ENCODE peak calls at places on chromosomes 5 and 9, in ten cellular contexts. P is endothelial cell of umbilical vein, K is uterus, B is breast epithelium, F is tibial nerve, R is stomach, M is HepG2, X is ovary, Q is H1, O is upper lobe of left lung. T is an unnamed sample.

GRCh38 chr5:171633776-171634470 is 151.7 kb upstream of the SMIM23 start:
- DNase-seq in P (no peak), K (no peak), B (no peak), F (no peak), R (no peak), M (no peak), X (no peak), Q (no peak), O (peak), T (peak)

GRCh38 chr5:76422175-76422574 is 19.1 kb downstream of the IQGAP2 start:
- DNase-seq in P (no peak), K (no peak), B (no peak), F (no peak), R (no peak), M (no peak), X (no peak), Q (no peak), O (no peak), T (no peak)

GRCh38 chr5:757931-758697 is 26.4 kb downstream of the ZDHHC11B start:
- DNase-seq in P (no peak), K (peak), B (peak), F (no peak), R (peak), M (peak), X (no peak), Q (peak), O (peak), T (peak)

GRCh38 chr5:172953776-172954189 is 5.4 kb upstream of the RPL26L1 start:
- DNase-seq in P (no peak), K (no peak), B (no peak), F (no peak), R (no peak), M (no peak), X (no peak), Q (no peak), O (no peak), T (no peak)

GRCh38 chr5:56116599-56117131 is 116.5 kb downstream of the ANKRD55 start:
- DNase-seq in P (peak), K (no peak), B (no peak), F (no peak), R (no peak), M (peak), X (no peak), Q (no peak), O (no peak), T (no peak)

GRCh38 chr5:180817847-180818246 is 15.2 kb upstream of the MGAT1 start:
- DNase-seq in P (no peak), K (no peak), B (no peak), F (no peak), R (no peak), M (no peak), X (no peak), Q (no peak), O (no peak), T (peak)

GRCh38 chr9:99858087-99858486 is 36.4 kb downstream of the NR4A3 start:
- DNase-seq in P (no peak), K (no peak), B (no peak), F (no peak), R (no peak), M (no peak), X (no peak), Q (no peak), O (no peak), T (no peak)

GRCh38 chr5:66963559-66963971 is 233.0 kb downstream of the CD180 start:
- DNase-seq in P (no peak), K (no peak), B (no peak), F (no peak), R (no peak), M (no peak), X (no peak), Q (no peak), O (peak), T (no peak)

GRCh38 chr5:31717586-31717985 is 78.7 kb downstream of the PDZD2 start:
- DNase-seq in P (no peak), K (no peak), B (no peak), F (no peak), R (no peak), M (no peak), X (no peak), Q (no peak), O (no peak), T (no peak)

GRCh38 chr5:140240987-140241706 is 61.8 kb downstream of the PFDN1 start:
- DNase-seq in P (peak), K (peak), B (peak), F (peak), R (peak), M (peak), X (peak), Q (peak), O (peak), T (peak)

GRCh38 chr5:93092349-93093105 is 488.5 kb downstream of the NR2F1-AS1 start:
- DNase-seq in P (peak), K (no peak), B (no peak), F (no peak), R (no peak), M (no peak), X (no peak), Q (no peak), O (no peak), T (no peak)

GRCh38 chr9:133627341-133627740 is 8.8 kb upstream of the DBH start:
- DNase-seq in P (no peak), K (no peak), B (no peak), F (no peak), R (no peak), M (no peak), X (no peak), Q (no peak), O (no peak), T (no peak)

GRCh38 chr9:117825609-117826347 is 121.6 kb downstream of the TLR4 start:
- DNase-seq in P (no peak), K (no peak), B (no peak), F (no peak), R (no peak), M (no peak), X (no peak), Q (no peak), O (peak), T (no peak)

GRCh38 chr9:114499528-114499927 is 5.7 kb downstream of the WHRN start:
- DNase-seq in P (no peak), K (no peak), B (no peak), F (no peak), R (no peak), M (no peak), X (no peak), Q (no peak), O (no peak), T (no peak)

GRCh38 chr5:3896098-3896497 is 300.5 kb downstream of the IRX1 start:
- DNase-seq in P (no peak), K (no peak), B (no peak), F (no peak), R (no peak), M (no peak), X (no peak), Q (no peak), O (no peak), T (no peak)

GRCh38 chr9:113274474-113275146 is 762 bp downstream of the CDC26 start:
- DNase-seq in P (peak), K (no peak), B (no peak), F (peak), R (no peak), M (peak), X (no peak), Q (no peak), O (no peak), T (no peak)

GRCh38 chr5:102600964-102601363 is 102.2 kb upstream of the SLCO6A1 start:
- DNase-seq in P (no peak), K (no peak), B (no peak), F (no peak), R (no peak), M (no peak), X (no peak), Q (no peak), O (no peak), T (no peak)

GRCh38 chr5:62152394-62153123 is 153.4 kb upstream of the KIF2A start:
- DNase-seq in P (no peak), K (no peak), B (no peak), F (no peak), R (no peak), M (no peak), X (no peak), Q (no peak), O (no peak), T (no peak)

GRCh38 chr5:17991775-17992174 is 357.5 kb downstream of the TAF11L14 start:
- DNase-seq in P (no peak), K (no peak), B (no peak), F (no peak), R (no peak), M (no peak), X (no peak), Q (no peak), O (no peak), T (no peak)

GRCh38 chr5:131998431-131999040 is 12.9 kb downstream of the ACSL6 start:
- DNase-seq in P (no peak), K (no peak), B (no peak), F (no peak), R (no peak), M (peak), X (no peak), Q (no peak), O (no peak), T (no peak)

GRCh38 chr9:130857864-130858730 is 23.0 kb downstream of the ABL1 start:
- DNase-seq in P (peak), K (peak), B (no peak), F (peak), R (no peak), M (no peak), X (peak), Q (no peak), O (no peak), T (peak)

GRCh38 chr5:168578006-168578405 is 1.2 kb downstream of the PANK3 start:
- DNase-seq in P (peak), K (no peak), B (no peak), F (no peak), R (no peak), M (no peak), X (no peak), Q (no peak), O (no peak), T (no peak)

GRCh38 chr5:143957455-143957854 is 145.5 kb downstream of the HMHB1 start:
- DNase-seq in P (no peak), K (no peak), B (no peak), F (no peak), R (no peak), M (no peak), X (no peak), Q (no peak), O (no peak), T (no peak)

GRCh38 chr9:16728128-16728505 is 142.4 kb downstream of the BNC2 start:
- DNase-seq in P (no peak), K (no peak), B (no peak), F (no peak), R (no peak), M (no peak), X (no peak), Q (no peak), O (no peak), T (no peak)

GRCh38 chr9:16828335-16829281 is 41.9 kb downstream of the BNC2 start:
- DNase-seq in P (peak), K (peak), B (no peak), F (peak), R (no peak), M (no peak), X (peak), Q (peak), O (no peak), T (peak)

GRCh38 chr5:6576861-6577501 is 55.9 kb downstream of the NSUN2 start:
- DNase-seq in P (peak), K (no peak), B (no peak), F (peak), R (no peak), M (peak), X (no peak), Q (no peak), O (no peak), T (no peak)

GRCh38 chr9:131739988-131740648 is at the start of gene RAPGEF1:
- DNase-seq in P (no peak), K (peak), B (peak), F (peak), R (peak), M (no peak), X (peak), Q (peak), O (peak), T (peak)

GRCh38 chr5:77806213-77806843 is 30.2 kb upstream of the TBCA start:
- DNase-seq in P (peak), K (no peak), B (no peak), F (no peak), R (no peak), M (no peak), X (no peak), Q (no peak), O (no peak), T (no peak)

GRCh38 chr5:33472805-33473409 is 32.1 kb downstream of the TARS1 start:
- DNase-seq in P (no peak), K (no peak), B (no peak), F (no peak), R (no peak), M (no peak), X (no peak), Q (no peak), O (no peak), T (no peak)

GRCh38 chr5:36740259-36740898 is 134.0 kb downstream of the SLC1A3 start:
- DNase-seq in P (no peak), K (no peak), B (no peak), F (no peak), R (peak), M (no peak), X (no peak), Q (no peak), O (no peak), T (no peak)

DNA sequence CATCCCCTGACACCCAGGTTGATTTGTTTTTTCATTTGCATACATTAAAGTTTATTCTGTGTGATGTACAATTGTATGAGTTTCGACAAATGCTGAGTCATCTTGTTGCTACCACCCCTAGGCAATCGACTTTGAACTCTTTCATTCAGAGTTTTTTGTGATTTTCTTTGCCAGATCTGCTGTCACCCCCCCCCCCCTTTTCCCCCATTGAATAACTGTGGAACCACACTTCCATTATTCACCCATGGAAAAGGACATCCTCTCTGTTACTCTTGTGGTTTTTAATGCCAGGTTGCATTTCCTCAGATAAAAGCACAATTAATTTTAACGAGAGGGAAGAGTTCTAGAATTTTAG is 13.7 kb upstream of the FAM120AOS start:
- DNase-seq in P (no peak), K (no peak), B (no peak), F (no peak), R (no peak), M (peak), X (no peak), Q (no peak), O (no peak), T (no peak)
- H3K27ac ChIP-seq in P (no peak), K (no peak), B (no peak), F (no peak), R (peak), M (peak), X (no peak), Q (no peak), O (peak), T (no peak)

DNA sequence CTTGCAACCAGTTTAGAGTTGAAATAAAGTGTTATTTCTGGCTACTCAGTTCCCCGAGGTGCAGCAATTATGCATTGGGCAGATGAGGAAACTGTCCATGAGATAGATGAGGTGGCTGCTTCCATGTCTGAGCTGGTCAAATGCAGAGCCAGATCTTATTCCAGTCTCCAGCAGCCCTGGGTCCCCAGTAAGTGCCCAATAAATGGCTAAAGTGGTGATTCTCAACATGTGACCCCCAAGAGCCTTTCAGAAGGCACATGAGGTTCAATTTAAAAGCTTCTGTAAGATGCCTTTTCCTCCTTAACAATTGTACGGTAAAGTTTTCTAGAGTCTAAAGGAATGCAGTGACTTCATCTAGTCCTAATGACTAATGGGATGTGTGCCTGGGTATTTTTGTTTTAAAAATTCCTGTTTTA is 17.5 kb downstream of the ATOX1 start:
- DNase-seq in P (peak), K (no peak), B (no peak), F (no peak), R (no peak), M (no peak), X (no peak), Q (no peak), O (no peak), T (no peak)
- TF ChIP-seq CTCF in P (no peak), K (no peak), B (no peak), F (peak), R (no peak), M (no peak), X (no peak), Q (no peak), O (no peak), T (no peak)

DNA sequence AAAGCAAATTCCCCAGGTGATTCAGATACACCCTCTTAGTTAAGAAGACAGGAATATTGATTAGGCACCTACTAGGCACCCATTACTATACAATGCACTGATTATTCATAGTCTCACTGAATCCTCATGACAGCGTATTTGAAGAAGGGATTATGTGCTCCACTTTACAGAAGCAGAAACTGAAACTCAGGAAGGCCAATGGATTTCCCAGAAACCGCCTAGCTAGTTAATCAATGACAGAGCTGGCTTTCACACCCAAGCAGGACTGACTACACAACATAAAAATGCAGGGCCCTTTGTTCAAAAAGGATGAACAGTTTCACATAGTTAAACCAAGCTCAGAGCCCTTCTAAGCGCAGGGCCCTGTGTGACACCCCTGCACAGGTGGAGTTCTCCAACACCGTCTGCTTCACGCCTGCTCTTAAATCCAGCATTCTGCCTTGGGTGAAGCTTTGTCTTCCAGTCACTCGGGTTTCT is 117.3 kb downstream of the TTLL11 start:
- DNase-seq in P (no peak), K (no peak), B (no peak), F (no peak), R (peak), M (peak), X (no peak), Q (no peak), O (peak), T (no peak)
- TF ChIP-seq POLR2A in P (no peak), K (no peak), B (no peak), F (no peak), R (no peak), M (no peak), X (no peak), Q (no peak), O (no peak), T (no peak)

GRCh38 chr5:149583394-149583793 is 2.1 kb downstream of the ARHGEF37 start:
- DNase-seq in P (peak), K (peak), B (no peak), F (peak), R (peak), M (no peak), X (no peak), Q (no peak), O (peak), T (no peak)
- H3K27ac ChIP-seq in P (no peak), K (peak), B (peak), F (peak), R (peak), M (no peak), X (peak), Q (no peak), O (peak), T (peak)

DNA sequence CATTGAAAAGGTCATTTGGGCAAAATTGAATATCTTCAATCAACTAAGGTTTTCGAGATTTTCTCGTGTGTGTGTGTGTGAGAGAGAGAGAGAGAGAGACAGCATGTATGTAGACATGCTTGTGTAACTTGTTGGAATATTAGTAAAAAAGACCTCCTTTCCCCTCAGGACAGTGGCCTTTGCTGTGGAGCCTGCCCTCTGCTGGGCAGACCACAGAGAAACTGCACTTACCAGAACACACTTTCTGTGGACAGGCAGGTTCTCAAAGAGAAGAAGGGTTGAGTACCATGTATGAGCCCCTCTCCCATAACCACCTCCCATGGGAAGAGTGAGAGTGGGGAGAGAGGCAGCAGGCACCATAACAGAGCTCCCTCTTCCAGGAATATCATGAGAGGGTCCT is 45.6 kb downstream of the CFAP90 start:
- DNase-seq in P (no peak), K (no peak), B (no peak), F (no peak), R (no peak), M (peak), X (no peak), Q (no peak), O (no peak), T (no peak)
- TF ChIP-seq CTCF in P (peak), K (no peak), B (no peak), F (no peak), R (no peak), M (peak), X (no peak), Q (peak), O (no peak), T (no peak)

DNA sequence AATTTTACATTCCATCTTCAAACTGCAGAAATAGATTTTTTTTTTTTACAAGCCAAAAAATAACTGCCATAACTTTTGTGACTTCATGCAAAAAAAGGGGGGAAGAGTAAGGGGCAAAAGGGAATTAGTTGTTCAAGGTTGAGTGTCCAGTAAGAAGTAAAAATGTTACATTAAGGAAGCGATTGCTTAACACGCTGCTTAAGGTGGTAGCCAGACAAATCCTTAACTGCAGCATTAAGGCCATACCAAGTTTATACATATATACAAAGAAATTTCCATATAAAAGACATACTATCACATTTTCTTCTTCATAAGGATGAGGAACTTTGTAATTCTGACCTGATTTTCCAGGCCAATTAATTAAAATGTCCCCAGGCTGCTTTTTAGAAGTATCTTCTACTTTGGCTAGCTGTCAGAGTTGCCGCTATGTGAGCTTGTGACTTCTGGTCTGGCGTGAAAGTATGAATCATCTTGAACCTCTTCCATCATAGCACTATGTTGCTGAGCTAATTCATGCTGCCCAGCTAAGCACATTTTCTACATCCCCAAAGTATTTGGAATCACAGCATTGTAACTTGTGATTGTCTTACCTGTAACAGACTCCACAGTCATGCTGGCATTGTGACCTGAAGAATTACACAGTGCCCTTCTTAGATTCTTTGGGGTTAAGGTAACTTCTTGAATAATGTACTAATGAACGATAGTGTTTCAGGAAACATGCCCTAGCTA is 40.0 kb downstream of the G3BP1 start:
- DNase-seq in P (no peak), K (no peak), B (no peak), F (no peak), R (no peak), M (no peak), X (peak), Q (no peak), O (no peak), T (peak)
- TF ChIP-seq POLR2A in P (no peak), K (no peak), B (no peak), F (no peak), R (no peak), M (no peak), X (no peak), Q (no peak), O (no peak), T (no peak)

GRCh38 chr9:137339045-137339444 is 37.0 kb upstream of the NRARP start:
- DNase-seq in P (peak), K (no peak), B (no peak), F (no peak), R (no peak), M (no peak), X (no peak), Q (no peak), O (no peak), T (no peak)
- H3K27ac ChIP-seq in P (peak), K (no peak), B (no peak), F (no peak), R (no peak), M (no peak), X (no peak), Q (no peak), O (no peak), T (no peak)

GRCh38 chr5:135245521-135246499 is 153.2 kb downstream of the MACROH2A1 start:
- DNase-seq in P (peak), K (peak), B (no peak), F (no peak), R (peak), M (no peak), X (peak), Q (peak), O (no peak), T (peak)
- TF ChIP-seq CTCF in P (no peak), K (no peak), B (no peak), F (no peak), R (no peak), M (no peak), X (no peak), Q (no peak), O (no peak), T (no peak)

T was measured in sigmoid colon.